ENCODE peak calls at places on chromosomes 5 and 9, in nine cellular contexts. L, N, U, C, A, X, Z, J and G are unnamed samples.

GRCh38 chr9:32483343-32483742 is 42.7 kb downstream of the RIGI start:
- DNase-seq in L (no peak), N (no peak), U (no peak), C (no peak), A (no peak), X (no peak), Z (no peak), J (no peak), G (no peak)

GRCh38 chr5:62732677-62733121 is 154.1 kb downstream of the LRRC70 start:
- DNase-seq in L (no peak), N (no peak), U (no peak), C (no peak), A (no peak), X (peak), Z (no peak), J (peak), G (no peak)

GRCh38 chr5:74240783-74241750 is 399.5 kb downstream of the ENC1 start:
- DNase-seq in L (no peak), N (no peak), U (no peak), C (peak), A (no peak), X (no peak), Z (peak), J (peak), G (no peak)

GRCh38 chr5:31361234-31361633 is 167.7 kb downstream of the CDH6 start:
- DNase-seq in L (no peak), N (no peak), U (peak), C (no peak), A (no peak), X (no peak), Z (peak), J (peak), G (no peak)

GRCh38 chr5:144774247-144774646 is 603.6 kb downstream of the KCTD16 start:
- DNase-seq in L (no peak), N (no peak), U (no peak), C (no peak), A (no peak), X (no peak), Z (no peak), J (no peak), G (no peak)

GRCh38 chr5:22567983-22568382 is 285.2 kb downstream of the CDH12 start:
- DNase-seq in L (no peak), N (no peak), U (no peak), C (no peak), A (no peak), X (no peak), Z (no peak), J (no peak), G (no peak)

GRCh38 chr5:141637266-141637692 is 482 bp downstream of the RELL2 start:
- DNase-seq in L (no peak), N (peak), U (no peak), C (no peak), A (peak), X (peak), Z (peak), J (peak), G (no peak)

GRCh38 chr5:83450183-83450839 is 21.2 kb upstream of the VCAN start:
- DNase-seq in L (no peak), N (no peak), U (no peak), C (no peak), A (no peak), X (no peak), Z (no peak), J (no peak), G (no peak)

GRCh38 chr9:21031091-21031817 is at the start of gene HACD4:
- DNase-seq in L (peak), N (peak), U (peak), C (peak), A (peak), X (peak), Z (peak), J (peak), G (peak)

GRCh38 chr5:128402506-128402905 is 135.5 kb downstream of the FBN2 start:
- DNase-seq in L (no peak), N (no peak), U (no peak), C (no peak), A (no peak), X (no peak), Z (no peak), J (no peak), G (no peak)

GRCh38 chr9:35690447-35691324 is 961 bp upstream of the TPM2 start:
- DNase-seq in L (peak), N (peak), U (peak), C (peak), A (peak), X (peak), Z (peak), J (peak), G (peak)

GRCh38 chr9:5582835-5583195 is 46.1 kb upstream of the RIC1 start:
- DNase-seq in L (no peak), N (no peak), U (no peak), C (peak), A (peak), X (no peak), Z (no peak), J (peak), G (no peak)